ENCODE peak calls at places on chromosomes 13 and 19, in four cellular contexts. P is B cell, Z is cardiac muscle cell, C is fibroblast of pulmonary artery. G is an unnamed sample.

GRCh38 chr13:110283661-110284516 is 23.1 kb downstream of the COL4A1 start:
- DNase-seq in P (no peak), Z (no peak), C (no peak), G (no peak)

GRCh38 chr13:23496255-23496654 is 62.8 kb upstream of the SACS start:
- DNase-seq in P (no peak), Z (no peak), C (no peak), G (no peak)

GRCh38 chr19:58325623-58326022 is 1.2 kb upstream of the ZSCAN22 start:
- DNase-seq in P (no peak), Z (no peak), C (no peak), G (no peak)

GRCh38 chr13:110925023-110925608 is 10.2 kb upstream of the ANKRD10 start:
- DNase-seq in P (no peak), Z (peak), C (peak), G (no peak)

GRCh38 chr19:51507640-51508058 is 6.0 kb upstream of the SIGLEC12 start:
- DNase-seq in P (no peak), Z (no peak), C (no peak), G (no peak)

GRCh38 chr13:27830010-27830409 is 37.7 kb downstream of the GSX1 start:
- DNase-seq in P (peak), Z (peak), C (peak), G (peak)

GRCh38 chr19:14383898-14384669 is 2.8 kb downstream of the ADGRE5 start:
- DNase-seq in P (peak), Z (no peak), C (peak), G (no peak)

GRCh38 chr13:33349996-33350826 is 64.7 kb upstream of the STARD13 start:
- DNase-seq in P (no peak), Z (peak), C (peak), G (no peak)

GRCh38 chr13:99974939-99975561 is 3.5 kb upstream of the ZIC5 start:
- DNase-seq in P (no peak), Z (peak), C (no peak), G (no peak)

GRCh38 chr13:113291997-113292862 is 4.8 kb upstream of the LAMP1 start:
- DNase-seq in P (no peak), Z (peak), C (no peak), G (no peak)

GRCh38 chr19:2848625-2849024 is 7.3 kb downstream of the ZNF555 start:
- DNase-seq in P (no peak), Z (no peak), C (no peak), G (no peak)

GRCh38 chr13:91369432-91369831 is 21.9 kb downstream of the MIR17HG start:
- DNase-seq in P (no peak), Z (no peak), C (peak), G (no peak)

GRCh38 chr13:39777527-39778061 is 122.1 kb downstream of the COG6 start:
- DNase-seq in P (no peak), Z (no peak), C (peak), G (no peak)

GRCh38 chr13:76331948-76332712 is 554.1 kb downstream of the KCTD12 start:
- DNase-seq in P (no peak), Z (no peak), C (peak), G (no peak)

GRCh38 chr13:29619995-29620394 is 24.5 kb upstream of the SLC7A1 start:
- DNase-seq in P (no peak), Z (no peak), C (no peak), G (no peak)

GRCh38 chr13:111230385-111230930 is 90.0 kb upstream of the TEX29 start:
- DNase-seq in P (no peak), Z (peak), C (no peak), G (no peak)

GRCh38 chr19:13920940-13921744 is 15.1 kb downstream of the CC2D1A start:
- DNase-seq in P (no peak), Z (no peak), C (peak), G (no peak)

GRCh38 chr19:4494691-4495064 is 22.6 kb downstream of the HDGFL2 start:
- DNase-seq in P (no peak), Z (no peak), C (no peak), G (no peak)

GRCh38 chr19:45976180-45976579 is 2.5 kb upstream of the NOVA2 start:
- DNase-seq in P (no peak), Z (no peak), C (no peak), G (no peak)

GRCh38 chr19:34459614-34460013 is 21.9 kb upstream of the WTIP start:
- DNase-seq in P (no peak), Z (no peak), C (no peak), G (no peak)

GRCh38 chr19:2252481-2253105 is 3.5 kb downstream of the AMH start:
- DNase-seq in P (no peak), Z (no peak), C (no peak), G (no peak)

GRCh38 chr19:35267818-35268545 is 780 bp upstream of the USF2 start:
- DNase-seq in P (peak), Z (peak), C (peak), G (peak)

GRCh38 chr13:102198418-102199322 is 203.2 kb downstream of the FGF14 start:
- DNase-seq in P (no peak), Z (no peak), C (peak), G (no peak)